ENCODE peak calls at places on chromosomes 1 and 21, in four cellular contexts. Y, O, G and J are unnamed samples.

GRCh38 chr1:26784023-26784871 is 3.5 kb upstream of the PIGV start:
- DNase-seq in Y (peak; percentile 53), O (peak; percentile 80), G (peak; percentile 61), J (peak; percentile 26)

GRCh38 chr1:3858231-3858981 is 1.1 kb downstream of the DFFB start:
- DNase-seq in Y (peak; percentile 50), O (peak; percentile 36), G (no peak), J (peak; percentile 48)

GRCh38 chr1:86852737-86853408 is 61.1 kb downstream of the SELENOF start:
- DNase-seq in Y (no peak), O (no peak), G (no peak), J (no peak)

GRCh38 chr1:96674909-96675308 is 46.7 kb upstream of the PTBP2 start:
- DNase-seq in Y (peak; percentile 38), O (no peak), G (no peak), J (no peak)

GRCh38 chr1:205756552-205756951 is 6.6 kb upstream of the NUCKS1 start:
- DNase-seq in Y (no peak), O (no peak), G (no peak), J (no peak)

GRCh38 chr1:167708940-167709389 is 12.8 kb upstream of the MPZL1 start:
- DNase-seq in Y (no peak), O (no peak), G (no peak), J (no peak)

GRCh38 chr21:41600961-41601572 is 93.1 kb upstream of the TMPRSS2 start:
- DNase-seq in Y (no peak), O (no peak), G (peak; percentile 14), J (no peak)

GRCh38 chr1:65025794-65026193 is 59.4 kb upstream of the JAK1 start:
- DNase-seq in Y (no peak), O (no peak), G (no peak), J (no peak)

GRCh38 chr1:230682882-230683610 is 30.9 kb downstream of the AGT start:
- DNase-seq in Y (no peak), O (peak; percentile 86), G (no peak), J (no peak)

GRCh38 chr1:7186382-7187120 is 401.3 kb downstream of the CAMTA1 start:
- DNase-seq in Y (peak; percentile 31), O (no peak), G (no peak), J (no peak)

GRCh38 chr1:199574949-199575348 is 452.6 kb upstream of the NR5A2 start:
- DNase-seq in Y (no peak), O (no peak), G (no peak), J (no peak)

GRCh38 chr1:72601035-72601674 is 318.8 kb upstream of the NEGR1 start:
- DNase-seq in Y (no peak), O (no peak), G (no peak), J (no peak)

GRCh38 chr1:10161541-10162290 is 48.7 kb upstream of the KIF1B start:
- DNase-seq in Y (no peak), O (no peak), G (no peak), J (no peak)

GRCh38 chr21:45545691-45546531 is 3.7 kb upstream of the SLC19A1 start:
- DNase-seq in Y (no peak), O (no peak), G (peak; percentile 18), J (no peak)

GRCh38 chr1:8816831-8817412 is 518 bp downstream of the RERE start:
- DNase-seq in Y (peak; percentile 54), O (no peak), G (no peak), J (peak; percentile 50)

GRCh38 chr1:17471393-17471792 is 31.9 kb upstream of the RCC2 start:
- DNase-seq in Y (no peak), O (no peak), G (no peak), J (no peak)

GRCh38 chr21:43853851-43854772 is 10.9 kb upstream of the AGPAT3 start:
- DNase-seq in Y (no peak), O (no peak), G (no peak), J (no peak)

GRCh38 chr1:172383541-172383940 is 36.9 kb upstream of the C1orf105 start:
- DNase-seq in Y (peak; percentile 16), O (peak; percentile 77), G (no peak), J (no peak)

GRCh38 chr21:43758132-43758619 is 17.9 kb downstream of the CSTB start:
- DNase-seq in Y (no peak), O (peak; percentile 70), G (no peak), J (no peak)

GRCh38 chr1:59046730-59047157 is 250.2 kb upstream of the FGGY start:
- DNase-seq in Y (peak; percentile 21), O (peak; percentile 25), G (no peak), J (no peak)

GRCh38 chr1:38613996-38614395 is 245.6 kb downstream of the RRAGC start:
- DNase-seq in Y (no peak), O (no peak), G (no peak), J (peak; percentile 83)

GRCh38 chr1:36083635-36084501 is at the start of gene TEKT2:
- DNase-seq in Y (peak; percentile 96), O (no peak), G (peak; percentile 85), J (peak; percentile 96)

GRCh38 chr1:9413877-9414213 is 121.2 kb downstream of the SPSB1 start:
- DNase-seq in Y (no peak), O (peak; percentile 77), G (no peak), J (no peak)

GRCh38 chr1:201880928-201881571 is 7.6 kb upstream of the SHISA4 start:
- DNase-seq in Y (no peak), O (no peak), G (no peak), J (no peak)
- H3K4me1 ChIP-seq in Y (peaks cover 10% of the 10 kb centered on the region), O (peaks cover 23% of the 10 kb centered on the region), G (peaks cover 2% of the 10 kb centered on the region), J (no peaks in the 10 kb centered on the region)

GRCh38 chr1:48670234-48671020 is 106.3 kb downstream of the BEND5 start:
- DNase-seq in Y (no peak), O (no peak), G (no peak), J (no peak)

GRCh38 chr1:48665743-48666142 is 110.9 kb downstream of the BEND5 start:
- DNase-seq in Y (no peak), O (no peak), G (no peak), J (no peak)

GRCh38 chr1:48671578-48671977 is 105.1 kb downstream of the BEND5 start:
- DNase-seq in Y (no peak), O (no peak), G (no peak), J (no peak)

GRCh38 chr1:48668339-48668738 is 108.4 kb downstream of the BEND5 start:
- DNase-seq in Y (no peak), O (no peak), G (no peak), J (no peak)

DNA sequence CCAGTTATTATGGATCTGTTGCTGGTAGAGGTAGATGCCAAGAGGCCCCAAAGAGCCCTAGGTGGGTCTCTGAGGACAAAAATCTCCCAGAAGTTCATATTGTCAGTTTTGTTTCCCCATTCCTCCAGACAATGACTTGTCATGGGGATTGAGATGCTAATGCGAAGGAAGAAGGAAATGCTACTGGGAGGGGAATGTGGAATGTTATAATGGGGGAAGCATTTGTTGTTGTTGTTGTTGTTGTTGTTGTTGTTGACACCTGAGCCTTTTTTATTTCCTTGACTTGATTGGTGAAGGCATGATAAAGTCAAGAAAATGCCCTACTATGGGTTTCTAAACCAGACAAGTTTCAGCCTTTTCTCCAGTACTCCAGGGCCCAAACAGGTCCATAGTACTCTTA is 108.9 kb downstream of the BEND5 start:
- DNase-seq in Y (peak; percentile 42), O (no peak), G (no peak), J (no peak)
- H3K4me2 ChIP-seq in Y (peak overlapping the region; percentile 36), O (no peak overlapping the region), G (no peak overlapping the region), J (no peak overlapping the region)

DNA sequence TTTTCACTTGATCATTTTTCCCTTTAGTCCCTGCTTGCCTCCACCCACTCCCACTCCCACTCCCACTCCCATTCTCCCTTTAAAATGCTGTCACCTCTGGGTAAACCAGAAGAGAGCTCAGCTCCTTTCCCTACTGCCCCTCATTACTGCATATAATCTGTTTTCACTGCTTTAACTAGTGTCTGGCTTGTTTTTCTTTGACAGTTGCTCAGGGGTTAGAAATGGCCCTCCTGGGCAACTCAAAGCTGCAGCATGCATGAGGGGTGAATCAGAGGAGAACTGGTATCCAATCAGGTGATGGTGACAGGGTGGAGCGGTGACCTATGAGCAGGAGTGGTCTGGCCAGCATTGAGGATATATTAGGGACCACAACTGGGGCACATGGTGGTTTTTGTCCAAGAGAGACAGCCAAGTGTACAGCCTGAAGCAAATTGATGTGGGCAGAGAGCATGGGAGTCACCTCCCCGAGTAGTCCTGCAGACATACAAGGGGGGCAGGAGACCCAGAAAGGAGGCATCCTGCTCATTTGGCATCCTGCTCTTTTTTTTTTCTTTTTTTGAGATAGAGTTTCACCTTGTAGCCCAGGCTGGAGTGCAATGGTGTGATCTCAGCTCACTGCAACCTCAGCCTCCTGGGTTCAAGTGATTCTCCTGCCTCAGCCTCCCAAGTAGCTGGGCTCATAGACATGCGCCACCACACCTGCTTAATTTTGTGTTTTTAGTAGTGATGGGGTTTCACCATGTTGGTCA is 42.7 kb upstream of the SRSF10 start:
- DNase-seq in Y (no peak), O (peak; percentile 89), G (no peak), J (no peak)
- H3K4me1 ChIP-seq in Y (peaks cover 16% of the 10 kb centered on the region), O (peaks cover 26% of the 10 kb centered on the region), G (peaks cover 15% of the 10 kb centered on the region), J (peaks cover 10% of the 10 kb centered on the region)

DNA sequence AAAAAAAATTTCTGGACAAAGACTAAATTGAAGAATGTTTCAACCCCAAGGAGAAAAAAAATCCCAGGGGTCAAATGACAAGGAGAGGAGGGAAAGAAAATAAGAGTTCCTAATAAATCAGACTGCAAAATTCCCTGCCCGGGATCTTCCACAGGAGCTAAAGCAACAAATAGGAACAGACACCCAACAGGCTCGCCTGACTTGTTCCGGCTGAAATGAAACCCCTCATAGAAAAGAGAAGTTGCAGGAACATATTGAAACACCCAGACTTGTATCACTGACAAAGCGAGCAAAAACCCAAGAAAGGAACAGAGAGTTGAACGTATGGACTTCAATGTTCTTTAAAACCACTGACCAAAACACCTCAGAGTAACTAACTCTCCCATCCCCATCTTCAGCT is 123.0 kb downstream of the TIAM1 start:
- DNase-seq in Y (no peak), O (no peak), G (no peak), J (no peak)
- H3K4me2 ChIP-seq in Y (no peak overlapping the region), O (no peak overlapping the region), G (no peak overlapping the region), J (peak overlapping the region; percentile 4)